ENCODE peak calls at places on chromosomes 6 and 20, in nine cellular contexts. T is colonic mucosa; S is stimulated activated naive CD8-positive, alpha-beta T cell treated with anti-CD3 and anti-CD28 coated beads, Interleukin-15, Interleukin-2, amounts not matched to agents 100 U/mL and 50 U/mL, for 24 hours; I is activated naive CD4-positive, alpha-beta T cell; V is A172; O is neural crest cell; D is HT1080; N is GM04503; Q is left lung. U is an unnamed sample.

GRCh38 chr20:32966881-32967781 is 37.1 kb downstream of the SUN5 start:
- DNase-seq in V (no peak), T (peak), I (no peak), S (peak), D (no peak), O (peak), N (no peak), Q (no peak), U (no peak)

GRCh38 chr6:56482525-56482924 is 160.2 kb downstream of the DST start:
- DNase-seq in I (no peak), S (no peak), O (no peak), V (no peak), N (no peak), T (peak), D (no peak), Q (no peak), U (no peak)

GRCh38 chr6:133341607-133342158 is 100.5 kb downstream of the EYA4 start:
- DNase-seq in Q (no peak), D (peak), I (no peak), O (no peak), S (no peak), N (no peak), T (no peak), V (peak), U (no peak)

GRCh38 chr20:49165611-49166010 is 22.5 kb downstream of the STAU1 start:
- DNase-seq in N (no peak), S (no peak), Q (no peak), O (no peak), T (no peak), D (no peak), I (no peak), V (no peak), U (no peak)

GRCh38 chr20:13054011-13054410 is 45.2 kb downstream of the SPTLC3 start:
- DNase-seq in S (no peak), D (no peak), N (no peak), O (no peak), V (no peak), T (no peak), I (no peak), Q (no peak), U (no peak)

GRCh38 chr6:26223677-26224546 is 136.7 kb downstream of the HFE start:
- DNase-seq in V (peak), T (peak), D (peak), I (no peak), O (peak), N (peak), S (peak), Q (no peak), U (peak)

GRCh38 chr20:24991897-24992419 is 593 bp downstream of the APMAP start:
- DNase-seq in I (no peak), S (peak), D (peak), V (no peak), Q (peak), O (no peak), T (peak), N (no peak), U (peak)

GRCh38 chr6:49453221-49453620 is 9.8 kb downstream of the MMUT start:
- DNase-seq in S (no peak), O (no peak), V (no peak), Q (no peak), D (no peak), N (no peak), I (no peak), T (no peak), U (no peak)

GRCh38 chr20:64161595-64162238 is 2.5 kb upstream of the MYT1 start:
- DNase-seq in O (peak), S (peak), T (peak), I (no peak), Q (peak), V (peak), N (no peak), D (peak), U (no peak)

GRCh38 chr6:106974999-106975698 is 620 bp upstream of the CD24 start:
- DNase-seq in I (no peak), S (peak), N (no peak), D (peak), T (peak), Q (peak), V (no peak), O (peak), U (peak)

GRCh38 chr6:65545920-65546319 is 161.1 kb downstream of the EYS start:
- DNase-seq in D (peak), V (peak), S (no peak), T (no peak), O (no peak), N (no peak), I (no peak), Q (no peak), U (no peak)

GRCh38 chr6:154403803-154404202 is 47.2 kb upstream of the IPCEF1 start:
- DNase-seq in N (no peak), D (peak), Q (no peak), V (peak), T (no peak), O (no peak), I (no peak), S (no peak), U (peak)

GRCh38 chr6:5786321-5787053 is 220.2 kb downstream of the NRN1 start:
- DNase-seq in S (no peak), V (no peak), O (no peak), T (no peak), D (no peak), N (no peak), I (no peak), Q (no peak), U (no peak)

GRCh38 chr6:15305909-15306308 is 60.0 kb downstream of the JARID2 start:
- DNase-seq in S (no peak), V (no peak), N (no peak), O (no peak), T (no peak), I (no peak), D (no peak), Q (no peak), U (no peak)

GRCh38 chr20:24102749-24103148 is 114.2 kb upstream of the GGTLC1 start:
- DNase-seq in T (no peak), O (no peak), S (no peak), D (peak), Q (no peak), V (peak), I (no peak), N (no peak), U (no peak)

GRCh38 chr6:113654396-113654795 is 202.7 kb upstream of the MARCKS start:
- DNase-seq in D (peak), N (no peak), V (peak), Q (peak), I (no peak), T (no peak), S (no peak), O (no peak), U (peak)

GRCh38 chr6:150001295-150001990 is 23.9 kb downstream of the RAET1L start:
- DNase-seq in I (no peak), S (no peak), V (no peak), Q (no peak), O (no peak), N (no peak), D (no peak), T (no peak), U (no peak)

GRCh38 chr20:57618091-57618765 is 2.0 kb downstream of the ZBP1 start:
- DNase-seq in V (peak), I (no peak), T (peak), Q (peak), N (no peak), S (peak), O (no peak), D (peak), U (peak)

GRCh38 chr6:90403489-90404381 is 107.1 kb upstream of the BACH2 start:
- DNase-seq in S (no peak), I (no peak), T (no peak), O (no peak), Q (peak), V (no peak), D (peak), N (no peak), U (peak)

GRCh38 chr6:152050451-152051195 is 243.1 kb downstream of the ESR1 start:
- DNase-seq in D (no peak), I (no peak), T (no peak), V (no peak), S (no peak), O (no peak), N (no peak), Q (no peak), U (no peak)

GRCh38 chr20:22446613-22447447 is 137.5 kb downstream of the FOXA2 start:
- DNase-seq in S (no peak), D (peak), I (no peak), Q (no peak), V (no peak), T (no peak), N (no peak), O (no peak), U (no peak)

GRCh38 chr6:129501401-129502051 is 208.5 kb downstream of the ARHGAP18 start:
- DNase-seq in D (peak), N (peak), O (no peak), S (peak), T (no peak), V (peak), I (no peak), Q (peak), U (peak)

GRCh38 chr6:30327232-30327746 is 562 bp downstream of the TRIM39 start:
- DNase-seq in V (peak), T (no peak), D (no peak), Q (no peak), N (no peak), O (no peak), I (no peak), S (no peak), U (no peak)

GRCh38 chr6:144220031-144220790 is 64.9 kb upstream of the UTRN start:
- DNase-seq in D (no peak), N (no peak), O (no peak), T (no peak), S (no peak), I (no peak), Q (no peak), V (no peak), U (no peak)

GRCh38 chr6:1738682-1739081 is 129.0 kb downstream of the FOXC1 start:
- DNase-seq in O (no peak), I (no peak), S (no peak), N (no peak), Q (no peak), D (no peak), T (no peak), V (no peak), U (no peak)

GRCh38 chr6:25302677-25303128 is 23.5 kb downstream of the CARMIL1 start:
- DNase-seq in I (no peak), Q (no peak), S (no peak), V (peak), O (no peak), T (no peak), D (peak), N (peak), U (peak)

GRCh38 chr6:37324131-37325033 is 29.4 kb upstream of the RNF8 start:
- DNase-seq in I (no peak), V (peak), N (peak), Q (no peak), S (peak), O (no peak), D (peak), T (no peak), U (peak)

GRCh38 chr6:129946439-129947140 is 71.8 kb upstream of the L3MBTL3 start:
- DNase-seq in T (no peak), N (no peak), V (peak), O (no peak), S (no peak), I (no peak), Q (no peak), D (no peak), U (no peak)

GRCh38 chr6:105804436-105804835 is 281.7 kb upstream of the PRDM1 start:
- DNase-seq in O (no peak), Q (no peak), N (peak), D (peak), V (peak), T (no peak), I (no peak), S (no peak), U (peak)

GRCh38 chr6:99036672-99037071 is 88.9 kb upstream of the FBXL4 start:
- DNase-seq in S (no peak), V (no peak), D (no peak), T (no peak), Q (no peak), N (no peak), I (no peak), O (no peak), U (no peak)

GRCh38 chr6:63097222-63097621 is 114.0 kb upstream of the FKBP1C start:
- DNase-seq in N (no peak), Q (no peak), D (no peak), I (no peak), V (no peak), T (no peak), S (no peak), O (no peak), U (no peak)

GRCh38 chr6:137820425-137820824 is 46.6 kb upstream of the TNFAIP3 start:
- DNase-seq in V (no peak), I (no peak), D (no peak), T (no peak), N (no peak), Q (no peak), O (no peak), S (no peak), U (no peak)

GRCh38 chr6:151651639-151652038 is 155.8 kb upstream of the ESR1 start:
- DNase-seq in V (no peak), Q (no peak), T (no peak), S (no peak), D (no peak), N (no peak), I (no peak), O (no peak), U (no peak)

GRCh38 chr6:124961784-124962611 is at the start of gene RNF217:
- DNase-seq in O (peak), N (no peak), I (no peak), Q (peak), T (peak), D (peak), S (peak), V (no peak), U (peak)

GRCh38 chr6:170224694-170225660 is 65.9 kb downstream of the DLL1 start:
- DNase-seq in I (no peak), D (peak), Q (no peak), T (no peak), O (no peak), S (no peak), N (no peak), V (peak), U (peak)